ENCODE peak calls at places on chromosome 22, in five cellular contexts. Q, H, U, Y and E are unnamed samples.

GRCh38 chr22:49997221-49997599 is 15.4 kb downstream of the IL17REL start:
- DNase-seq in U (no peak), Y (no peak), H (no peak), Q (no peak), E (no peak)

GRCh38 chr22:19843107-19843856 is 11.4 kb downstream of the GNB1L start:
- DNase-seq in U (no peak), Q (no peak), Y (no peak), H (no peak), E (no peak)

GRCh38 chr22:44410396-44411056 is 87.5 kb downstream of the RTL6 start:
- DNase-seq in U (no peak), H (no peak), Q (no peak), Y (no peak), E (no peak)

GRCh38 chr22:48745842-48746788 is 1081.6 kb downstream of the BRD1 start:
- DNase-seq in Y (no peak), Q (no peak), H (no peak), U (no peak), E (no peak)

GRCh38 chr22:22450343-22450839 is 58.2 kb downstream of the ZNF280B start:
- DNase-seq in Y (peak; percentile 55), H (no peak), Q (no peak), U (no peak), E (no peak)

GRCh38 chr22:22609271-22609670 is 35.1 kb upstream of the GGTLC2 start:
- DNase-seq in H (no peak), Y (no peak), U (no peak), Q (no peak), E (no peak)

GRCh38 chr22:24247011-24247507 is 2.2 kb upstream of the GGT5 start:
- DNase-seq in Q (no peak), Y (no peak), U (no peak), H (no peak), E (no peak)

GRCh38 chr22:24145446-24146189 is 35.7 kb upstream of the SUSD2 start:
- DNase-seq in Y (no peak), Q (no peak), U (no peak), H (no peak), E (no peak)

GRCh38 chr22:29641781-29642355 is 38.4 kb downstream of the NF2 start:
- DNase-seq in Q (no peak), H (no peak), Y (no peak), U (no peak), E (no peak)

GRCh38 chr22:19275513-19275912 is 16.0 kb downstream of the CLTCL1 start:
- DNase-seq in Q (no peak), H (no peak), U (no peak), Y (no peak), E (no peak)

GRCh38 chr22:43293661-43294392 is 49.3 kb downstream of the SCUBE1 start:
- DNase-seq in Q (no peak), Y (no peak), H (no peak), U (peak; percentile 90), E (peak; percentile 77)

GRCh38 chr22:26887456-26887855 is 230.1 kb downstream of the MIAT start:
- DNase-seq in U (no peak), H (no peak), Q (no peak), Y (no peak), E (no peak)

GRCh38 chr22:48098243-48098935 is 1335.9 kb downstream of the TBC1D22A start:
- DNase-seq in Q (no peak), U (no peak), Y (peak; percentile 93), H (no peak), E (no peak)

GRCh38 chr22:24333301-24333700 is 62.7 kb downstream of the SPECC1L start:
- DNase-seq in Y (no peak), U (no peak), Q (peak; percentile 33), H (no peak), E (no peak)

GRCh38 chr22:48209473-48210271 is 1447.2 kb downstream of the TBC1D22A start:
- DNase-seq in U (no peak), Y (no peak), Q (no peak), H (no peak), E (no peak)

GRCh38 chr22:42933783-42934144 is 76.7 kb upstream of the ARFGAP3 start:
- DNase-seq in Q (no peak), U (peak; percentile 33), H (no peak), Y (no peak), E (no peak)

GRCh38 chr22:33747576-33748180 is 172.6 kb downstream of the LARGE1 start:
- DNase-seq in H (no peak), U (no peak), Y (no peak), Q (no peak), E (no peak)

GRCh38 chr22:17369553-17370035 is 334 bp downstream of the CECR2 start:
- DNase-seq in U (no peak), Y (no peak), Q (no peak), H (no peak), E (no peak)

GRCh38 chr22:19578180-19579004 is 54.2 kb upstream of the CLDN5 start:
- DNase-seq in U (no peak), Y (no peak), H (no peak), Q (no peak), E (peak; percentile 58)

GRCh38 chr22:27627444-27627833 is 174.1 kb downstream of the MN1 start:
- DNase-seq in Q (peak; percentile 44), H (no peak), Y (no peak), U (peak; percentile 87), E (peak; percentile 45)

GRCh38 chr22:49255741-49256318 is 571.8 kb downstream of the BRD1 start:
- DNase-seq in U (no peak), Y (no peak), Q (no peak), H (no peak), E (no peak)

GRCh38 chr22:33728847-33729246 is 191.4 kb downstream of the LARGE1 start:
- DNase-seq in H (no peak), Q (no peak), Y (no peak), U (no peak), E (no peak)

GRCh38 chr22:24376606-24377005 is 50.8 kb upstream of the ADORA2A start:
- DNase-seq in U (no peak), Y (no peak), H (no peak), Q (no peak), E (no peak)

DNA sequence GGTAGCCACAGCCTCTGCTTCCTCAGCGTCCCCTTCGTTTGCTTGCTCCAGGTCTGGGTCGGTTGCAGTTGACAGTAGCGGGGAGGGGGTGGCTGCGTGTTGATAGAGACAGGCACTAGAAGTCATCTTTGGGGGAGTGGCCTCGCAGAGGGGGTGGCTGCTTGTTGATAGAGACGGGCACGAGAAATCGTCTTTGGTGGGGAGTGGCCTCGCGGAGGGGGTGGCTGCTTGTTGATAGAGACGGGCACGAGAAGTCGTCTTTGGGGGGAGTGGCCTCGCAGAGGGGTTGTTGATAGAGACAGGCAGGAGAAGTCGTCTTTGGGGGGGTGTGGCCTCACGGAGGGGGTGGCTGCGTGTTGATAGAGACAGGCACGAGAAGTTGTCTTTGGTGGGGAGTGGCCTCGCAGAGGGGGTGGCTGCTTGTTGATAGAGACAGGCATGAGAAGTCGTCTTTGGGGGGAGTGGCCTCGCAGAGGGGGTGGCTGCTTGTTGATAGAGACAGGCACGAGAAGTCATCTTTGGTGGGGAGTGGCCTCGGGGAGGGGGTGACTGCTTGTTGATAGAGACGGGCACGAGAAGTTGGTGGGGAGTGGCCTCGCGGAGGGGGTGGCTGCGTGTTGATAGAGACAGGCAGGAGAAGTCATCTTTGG is 328.3 kb downstream of the TBC1D22A start:
- DNase-seq in Q (no peak), Y (no peak), U (no peak), H (no peak), E (peak; percentile 59)
- H3K4me3 ChIP-seq in Q (no peak overlapping the region), Y (no peak overlapping the region), U (no peak overlapping the region), H (peak overlapping the region; percentile 32), E (peak overlapping the region; percentile 29)

GRCh38 chr22:38284042-38284402 is 11.2 kb upstream of the TMEM184B start:
- DNase-seq in Q (no peak), H (no peak), U (peak; percentile 65), Y (no peak), E (no peak)
- TF ChIP-seq ATF3 in Q (no peak), H (no peak), U (no peak), Y (no peak), E (no peak)

GRCh38 chr22:38125038-38125610 is 14.6 kb upstream of the BAIAP2L2 start:
- DNase-seq in Q (no peak), Y (no peak), U (no peak), H (no peak), E (no peak)
- H3K4me1 ChIP-seq in Q (peaks cover 15% of the 10 kb centered on the region), Y (no peaks in the 10 kb centered on the region), U (no peaks in the 10 kb centered on the region), H (no peaks in the 10 kb centered on the region), E (peaks cover 50% of the 10 kb centered on the region)

GRCh38 chr22:40226620-40227019 is 48.9 kb downstream of the TNRC6B start:
- DNase-seq in Y (no peak), Q (no peak), U (no peak), H (no peak), E (no peak)
- H3K4me3 ChIP-seq in Y (no peak overlapping the region), Q (no peak overlapping the region), U (no peak overlapping the region), H (no peak overlapping the region), E (no peak overlapping the region)

GRCh38 chr22:36439481-36440271 is 41.8 kb downstream of the TXN2 start:
- DNase-seq in Q (no peak), U (peak; percentile 53), H (no peak), Y (no peak), E (peak; percentile 66)
- TF ChIP-seq ATF3 in Q (no peak), U (peak; percentile 62), H (no peak), Y (no peak), E (no peak)

GRCh38 chr22:20877715-20878114 is 18.9 kb downstream of the SNAP29 start:
- DNase-seq in U (no peak), Y (no peak), Q (no peak), H (no peak), E (no peak)
- H3K4me1 ChIP-seq in U (peaks cover 24% of the 10 kb centered on the region), Y (no peaks in the 10 kb centered on the region), Q (peaks cover 11% of the 10 kb centered on the region), H (no peaks in the 10 kb centered on the region), E (peaks cover 14% of the 10 kb centered on the region)

GRCh38 chr22:31206896-31207687 is 5.0 kb upstream of the LIMK2 start:
- DNase-seq in H (no peak), Q (no peak), Y (no peak), U (no peak), E (no peak)
- H3K4me3 ChIP-seq in H (no peak overlapping the region), Q (no peak overlapping the region), Y (no peak overlapping the region), U (no peak overlapping the region), E (no peak overlapping the region)

GRCh38 chr22:37804502-37804885 is 3.2 kb upstream of the GCAT start:
- DNase-seq in H (no peak), U (no peak), Q (no peak), Y (no peak), E (no peak)
- TF ChIP-seq ATF3 in H (no peak), U (no peak), Q (no peak), Y (no peak), E (no peak)